ENCODE peak calls at places on chromosome 15, in seven cellular contexts. C, W, V, M, J, G and K are unnamed samples.

GRCh38 chr15:31079519-31079918 is 22.0 kb downstream of the TRPM1 start:
- DNase-seq in C (no peak), W (no peak), V (peak; percentile 87), M (no peak), J (no peak), G (peak; percentile 88), K (peak; percentile 44)

GRCh38 chr15:53808058-53808703 is 48.7 kb upstream of the WDR72 start:
- DNase-seq in C (no peak), W (no peak), V (no peak), M (no peak), J (peak; percentile 8), G (peak; percentile 1), K (no peak)

GRCh38 chr15:38254065-38254883 is 1.6 kb downstream of the SPRED1 start:
- DNase-seq in C (no peak), W (peak; percentile 62), V (peak; percentile 68), M (no peak), J (peak; percentile 63), G (peak; percentile 69), K (no peak)

GRCh38 chr15:39624806-39625205 is 43.9 kb downstream of the THBS1 start:
- DNase-seq in C (peak; percentile 87), W (peak; percentile 74), V (peak; percentile 93), M (peak; percentile 82), J (peak; percentile 28), G (peak; percentile 89), K (no peak)

GRCh38 chr15:64686130-64686735 is 89.2 kb downstream of the RBPMS2 start:
- DNase-seq in C (peak; percentile 54), W (no peak), V (peak; percentile 63), M (no peak), J (peak; percentile 55), G (peak; percentile 77), K (no peak)

GRCh38 chr15:90035835-90036220 is 34.7 kb downstream of the ZNF710 start:
- DNase-seq in C (no peak), W (peak; percentile 19), V (no peak), M (no peak), J (no peak), G (no peak), K (no peak)

GRCh38 chr15:29815000-29815704 is 7.1 kb downstream of the TJP1 start:
- DNase-seq in C (no peak), W (no peak), V (peak; percentile 65), M (no peak), J (no peak), G (peak; percentile 67), K (no peak)

GRCh38 chr15:68550498-68551295 is 28.1 kb upstream of the CORO2B start:
- DNase-seq in C (no peak), W (peak; percentile 78), V (peak; percentile 44), M (no peak), J (peak; percentile 70), G (peak; percentile 75), K (no peak)

GRCh38 chr15:25176991-25177954 is 222.5 kb downstream of the SNRPN start:
- DNase-seq in C (no peak), W (peak; percentile 2), V (no peak), M (no peak), J (no peak), G (no peak), K (peak; percentile 81)

GRCh38 chr15:88938802-88939485 is 25.8 kb upstream of the MFGE8 start:
- DNase-seq in C (no peak), W (no peak), V (no peak), M (no peak), J (no peak), G (no peak), K (no peak)
- TF ChIP-seq CTCF in C (no peak), W (no peak), V (no peak), M (no peak), J (no peak), G (no peak), K (no peak)

GRCh38 chr15:62482715-62483429 is 317.8 kb upstream of the C2CD4B start:
- DNase-seq in C (no peak), W (no peak), V (peak; percentile 65), M (peak; percentile 11), J (peak; percentile 67), G (peak; percentile 72), K (no peak)
- TF ChIP-seq CTCF in C (peak; percentile 35), W (no peak), V (peak; percentile 19), M (peak; percentile 52), J (peak; percentile 22), G (peak; percentile 21), K (peak; percentile 18)

DNA sequence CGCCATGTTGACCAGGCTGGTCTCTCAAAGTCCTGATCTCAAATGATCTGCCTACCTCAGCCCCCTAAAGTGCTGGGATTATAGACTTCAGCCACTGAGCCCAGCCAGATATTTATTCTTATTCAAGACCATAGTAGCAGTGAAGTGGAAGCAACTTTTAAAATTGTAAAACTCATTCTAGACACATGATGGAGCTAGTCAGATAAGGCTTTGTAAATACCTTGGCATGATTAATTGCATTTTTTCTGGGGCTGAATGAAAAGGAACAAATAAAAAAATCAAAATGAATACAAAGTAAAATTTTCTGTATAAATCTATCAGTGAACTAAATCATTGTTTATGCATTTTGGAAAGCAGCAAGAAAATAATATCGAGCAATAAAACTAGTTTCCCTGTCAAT is 4.1 kb upstream of the MYO1E start:
- DNase-seq in C (no peak), W (no peak), V (no peak), M (no peak), J (no peak), G (peak; percentile 29), K (no peak)
- TF ChIP-seq CTCF in C (no peak), W (peak; percentile 17), V (no peak), M (peak; percentile 12), J (no peak), G (peak; percentile 13), K (peak; percentile 35)

GRCh38 chr15:66293085-66293418 is 316 bp upstream of the DIS3L start:
- DNase-seq in C (no peak), W (no peak), V (no peak), M (no peak), J (no peak), G (no peak), K (no peak)
- TF ChIP-seq CTCF in C (no peak), W (no peak), V (no peak), M (no peak), J (no peak), G (no peak), K (no peak)